ENCODE peak calls at places on chromosomes 7 and 10, in four cellular contexts. One of them, this sample, is unnamed.

GRCh38 chr10:70715853-70716795 is 43.8 kb downstream of the ADAMTS14 start:
- DNase-seq in suprapubic skin: no peak
- DNase-seq in stomach: no peak
- DNase-seq in SK-N-SH: no peak
- DNase-seq in this sample: no peak

GRCh38 chr10:69329721-69330178 is 51.5 kb downstream of the HK1 start:
- DNase-seq in suprapubic skin: no peak
- DNase-seq in stomach: no peak
- DNase-seq in SK-N-SH: no peak
- DNase-seq in this sample: no peak

GRCh38 chr10:79929409-79929904 is 19.4 kb downstream of the SFTPD start:
- DNase-seq in SK-N-SH: peak; percentile 77
- DNase-seq in stomach: peak; percentile 86
- DNase-seq in suprapubic skin: peak; percentile 85
- DNase-seq in this sample: peak; percentile 73

GRCh38 chr7:39130740-39131538 is 153.2 kb downstream of the POU6F2 start:
- DNase-seq in suprapubic skin: no peak
- DNase-seq in stomach: no peak
- DNase-seq in SK-N-SH: no peak
- DNase-seq in this sample: no peak

GRCh38 chr7:11171569-11172192 is 198.0 kb downstream of the PHF14 start:
- DNase-seq in suprapubic skin: no peak
- DNase-seq in SK-N-SH: peak; percentile 62
- DNase-seq in stomach: no peak
- DNase-seq in this sample: no peak

GRCh38 chr10:103734731-103735130 is 120.6 kb downstream of the SH3PXD2A start:
- DNase-seq in SK-N-SH: no peak
- DNase-seq in stomach: no peak
- DNase-seq in suprapubic skin: no peak
- DNase-seq in this sample: no peak

GRCh38 chr10:80484243-80484642 is 30.1 kb downstream of the TSPAN14 start:
- DNase-seq in SK-N-SH: no peak
- DNase-seq in stomach: peak; percentile 18
- DNase-seq in suprapubic skin: no peak
- DNase-seq in this sample: no peak

GRCh38 chr7:35878356-35878755 is 77.5 kb downstream of the SEPTIN7 start:
- DNase-seq in suprapubic skin: no peak
- DNase-seq in stomach: no peak
- DNase-seq in SK-N-SH: no peak
- DNase-seq in this sample: no peak

GRCh38 chr7:75054744-75055527 is 18.7 kb downstream of the RCC1L start:
- DNase-seq in suprapubic skin: no peak
- DNase-seq in SK-N-SH: no peak
- DNase-seq in stomach: no peak
- DNase-seq in this sample: no peak

GRCh38 chr10:131649609-131650008 is 251.2 kb upstream of the PPP2R2D start:
- DNase-seq in suprapubic skin: no peak
- DNase-seq in SK-N-SH: no peak
- DNase-seq in stomach: no peak
- DNase-seq in this sample: no peak

GRCh38 chr10:111113961-111114830 is 37.4 kb downstream of the ADRA2A start:
- DNase-seq in stomach: peak; percentile 43
- DNase-seq in suprapubic skin: no peak
- DNase-seq in SK-N-SH: no peak
- DNase-seq in this sample: no peak

GRCh38 chr10:71891437-71891836 is 40.4 kb upstream of the PSAP start:
- DNase-seq in stomach: no peak
- DNase-seq in SK-N-SH: no peak
- DNase-seq in suprapubic skin: no peak
- DNase-seq in this sample: no peak

GRCh38 chr7:20329389-20330175 is 1.1 kb upstream of the ITGB8 start:
- DNase-seq in suprapubic skin: peak; percentile 68
- DNase-seq in stomach: peak; percentile 59
- DNase-seq in SK-N-SH: peak; percentile 86
- DNase-seq in this sample: peak; percentile 48

GRCh38 chr10:36469585-36469984 is 655.8 kb upstream of the ANKRD30A start:
- DNase-seq in suprapubic skin: no peak
- DNase-seq in stomach: no peak
- DNase-seq in SK-N-SH: no peak
- DNase-seq in this sample: no peak

GRCh38 chr10:30438016-30438850 is 4.2 kb downstream of the MAP3K8 start:
- DNase-seq in SK-N-SH: no peak
- DNase-seq in suprapubic skin: no peak
- DNase-seq in stomach: no peak
- DNase-seq in this sample: no peak

GRCh38 chr10:108358912-108359311 is 1194.4 kb upstream of the SORCS1 start:
- DNase-seq in stomach: no peak
- DNase-seq in suprapubic skin: no peak
- DNase-seq in SK-N-SH: peak; percentile 4
- DNase-seq in this sample: no peak

GRCh38 chr10:26217396-26218105 is 977 bp downstream of the GAD2 start:
- DNase-seq in SK-N-SH: peak; percentile 43
- DNase-seq in stomach: no peak
- DNase-seq in suprapubic skin: no peak
- DNase-seq in this sample: no peak

GRCh38 chr7:79293655-79294142 is 159.8 kb downstream of the MAGI2 start:
- DNase-seq in SK-N-SH: no peak
- DNase-seq in stomach: peak; percentile 60
- DNase-seq in suprapubic skin: no peak
- DNase-seq in this sample: no peak

GRCh38 chr7:38448842-38449241 is 175.4 kb upstream of the TARP start:
- DNase-seq in SK-N-SH: no peak
- DNase-seq in stomach: no peak
- DNase-seq in suprapubic skin: no peak
- DNase-seq in this sample: no peak

GRCh38 chr7:25619963-25620799 is 391.9 kb upstream of the NPVF start:
- DNase-seq in SK-N-SH: peak; percentile 71
- DNase-seq in stomach: peak; percentile 31
- DNase-seq in suprapubic skin: no peak
- DNase-seq in this sample: no peak

GRCh38 chr7:65225422-65226006 is 148.1 kb upstream of the ZNF92 start:
- DNase-seq in SK-N-SH: no peak
- DNase-seq in stomach: no peak
- DNase-seq in suprapubic skin: no peak
- DNase-seq in this sample: no peak

GRCh38 chr10:46522295-46523118 is 34.0 kb downstream of the GPRIN2 start:
- DNase-seq in SK-N-SH: no peak
- DNase-seq in stomach: peak; percentile 26
- DNase-seq in suprapubic skin: peak; percentile 37
- DNase-seq in this sample: no peak

GRCh38 chr10:124527996-124528395 is 66.4 kb downstream of the LHPP start:
- DNase-seq in stomach: no peak
- DNase-seq in SK-N-SH: no peak
- DNase-seq in suprapubic skin: no peak
- DNase-seq in this sample: no peak

GRCh38 chr10:124532106-124532641 is 70.6 kb downstream of the LHPP start:
- DNase-seq in suprapubic skin: no peak
- DNase-seq in SK-N-SH: no peak
- DNase-seq in stomach: no peak
- DNase-seq in this sample: no peak

GRCh38 chr10:124529661-124530214 is 68.1 kb downstream of the LHPP start:
- DNase-seq in SK-N-SH: no peak
- DNase-seq in suprapubic skin: no peak
- DNase-seq in stomach: no peak
- DNase-seq in this sample: no peak

GRCh38 chr10:124530816-124531215 is 69.2 kb downstream of the LHPP start:
- DNase-seq in stomach: no peak
- DNase-seq in SK-N-SH: no peak
- DNase-seq in suprapubic skin: no peak
- DNase-seq in this sample: no peak

GRCh38 chr10:124530215-124530665 is 68.6 kb downstream of the LHPP start:
- DNase-seq in SK-N-SH: peak; percentile 98
- DNase-seq in suprapubic skin: peak; percentile 91
- DNase-seq in stomach: peak; percentile 90
- DNase-seq in this sample: peak; percentile 90
- TF ChIP-seq EP300 in SK-N-SH: no peak
- TF ChIP-seq EP300 in suprapubic skin: no peak
- TF ChIP-seq EP300 in stomach: no peak
- TF ChIP-seq EP300 in this sample: no peak

DNA sequence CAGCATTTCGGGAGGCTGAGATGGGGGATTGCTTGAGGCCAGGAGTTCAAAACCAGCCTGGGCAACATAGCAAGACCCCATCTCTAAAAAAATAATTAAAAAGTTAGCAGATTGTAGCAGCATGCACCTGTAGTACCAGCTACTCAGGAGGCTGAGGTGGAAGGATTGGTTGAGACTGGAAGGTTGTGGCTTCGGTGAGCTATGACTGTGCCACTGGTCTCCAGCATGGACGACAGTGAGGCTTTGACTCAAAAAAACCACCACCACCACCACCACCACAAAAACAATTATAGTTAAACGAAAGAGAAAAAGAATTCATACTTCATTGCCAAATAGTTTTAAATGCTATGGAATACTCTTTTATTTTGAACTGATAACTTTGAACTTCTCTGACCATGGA is 63.4 kb downstream of the VTI1A start:
- DNase-seq in stomach: no peak
- DNase-seq in SK-N-SH: no peak
- DNase-seq in suprapubic skin: no peak
- DNase-seq in this sample: no peak
- H3K4me3 ChIP-seq in stomach: no peak overlapping the region
- H3K4me3 ChIP-seq in SK-N-SH: no peak overlapping the region
- H3K4me3 ChIP-seq in suprapubic skin: no peak overlapping the region
- H3K4me3 ChIP-seq in this sample: no peak overlapping the region

DNA sequence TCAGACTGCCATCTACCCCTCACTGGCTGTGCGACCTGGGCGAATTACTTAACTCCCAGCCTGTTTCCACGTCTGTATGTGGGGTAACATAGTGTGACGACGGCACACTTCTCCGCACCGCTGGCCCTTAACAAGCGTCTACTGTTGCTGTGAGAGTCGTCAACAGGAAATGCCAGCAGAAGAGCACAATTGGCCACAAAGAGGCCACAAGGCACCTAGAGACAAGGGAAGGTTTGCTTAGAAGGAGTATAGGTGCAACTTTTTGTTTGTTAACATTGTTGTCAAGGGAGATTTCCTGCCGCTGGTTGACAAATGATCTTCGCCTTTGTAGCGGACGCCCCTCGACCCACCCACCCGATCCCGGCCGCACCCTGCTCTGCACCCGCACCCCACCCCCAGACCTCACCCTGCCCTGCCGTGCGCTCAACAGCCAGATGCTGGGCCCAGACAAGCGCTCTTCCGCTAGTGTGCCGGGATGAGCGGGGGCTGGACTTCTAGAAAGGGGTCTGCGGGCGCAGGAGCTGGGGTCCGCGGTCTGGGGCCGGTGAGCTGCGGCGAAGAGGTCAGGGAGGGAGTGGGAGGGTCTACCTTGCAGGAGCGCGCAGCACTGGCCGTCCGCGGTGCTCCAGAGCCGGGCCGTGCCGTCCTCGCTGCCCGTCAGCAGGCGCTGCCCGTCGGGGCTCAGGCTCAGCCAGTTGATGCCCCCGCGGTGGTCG is 841 bp downstream of the WDR86 start:
- DNase-seq in stomach: no peak
- DNase-seq in SK-N-SH: peak; percentile 87
- DNase-seq in suprapubic skin: no peak
- DNase-seq in this sample: peak; percentile 40
- TF ChIP-seq EP300 in stomach: no peak
- TF ChIP-seq EP300 in SK-N-SH: no peak
- TF ChIP-seq EP300 in suprapubic skin: no peak
- TF ChIP-seq EP300 in this sample: peak; percentile 93

GRCh38 chr10:43056568-43057011 is 20.3 kb upstream of the RET start:
- DNase-seq in SK-N-SH: no peak
- DNase-seq in stomach: no peak
- DNase-seq in suprapubic skin: peak; percentile 39
- DNase-seq in this sample: no peak

GRCh38 chr10:43055217-43055616 is 21.7 kb upstream of the RET start:
- DNase-seq in suprapubic skin: no peak
- DNase-seq in SK-N-SH: no peak
- DNase-seq in stomach: no peak
- DNase-seq in this sample: no peak

GRCh38 chr10:43055991-43056567 is 20.8 kb upstream of the RET start:
- DNase-seq in stomach: no peak
- DNase-seq in suprapubic skin: no peak
- DNase-seq in SK-N-SH: peak; percentile 87
- DNase-seq in this sample: no peak

GRCh38 chr10:43053825-43054224 is 23.0 kb upstream of the RET start:
- DNase-seq in SK-N-SH: no peak
- DNase-seq in suprapubic skin: no peak
- DNase-seq in stomach: no peak
- DNase-seq in this sample: no peak

DNA sequence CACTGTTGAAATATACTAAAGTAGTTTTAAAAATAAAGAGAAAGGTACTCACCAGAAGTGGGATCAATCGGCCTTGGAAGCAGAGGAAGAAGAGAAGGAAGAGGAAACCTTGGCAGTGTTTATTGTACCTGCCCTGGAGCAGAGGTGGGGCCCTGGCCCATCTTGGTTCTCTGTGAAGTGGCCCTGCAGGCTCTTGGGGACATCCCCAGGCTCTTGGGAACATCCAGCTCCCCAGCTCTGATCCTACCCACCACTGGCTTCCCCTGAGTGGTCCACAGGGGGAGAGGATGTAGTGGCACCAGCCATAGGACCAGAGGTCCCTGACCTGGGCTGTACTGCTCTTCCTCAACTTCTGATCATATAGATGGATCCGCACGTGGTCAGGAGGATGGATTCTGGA is 22.3 kb upstream of the RET start:
- DNase-seq in suprapubic skin: peak; percentile 24
- DNase-seq in stomach: no peak
- DNase-seq in SK-N-SH: no peak
- DNase-seq in this sample: no peak
- H3K4me3 ChIP-seq in suprapubic skin: no peak overlapping the region
- H3K4me3 ChIP-seq in stomach: no peak overlapping the region
- H3K4me3 ChIP-seq in SK-N-SH: no peak overlapping the region
- H3K4me3 ChIP-seq in this sample: no peak overlapping the region

DNA sequence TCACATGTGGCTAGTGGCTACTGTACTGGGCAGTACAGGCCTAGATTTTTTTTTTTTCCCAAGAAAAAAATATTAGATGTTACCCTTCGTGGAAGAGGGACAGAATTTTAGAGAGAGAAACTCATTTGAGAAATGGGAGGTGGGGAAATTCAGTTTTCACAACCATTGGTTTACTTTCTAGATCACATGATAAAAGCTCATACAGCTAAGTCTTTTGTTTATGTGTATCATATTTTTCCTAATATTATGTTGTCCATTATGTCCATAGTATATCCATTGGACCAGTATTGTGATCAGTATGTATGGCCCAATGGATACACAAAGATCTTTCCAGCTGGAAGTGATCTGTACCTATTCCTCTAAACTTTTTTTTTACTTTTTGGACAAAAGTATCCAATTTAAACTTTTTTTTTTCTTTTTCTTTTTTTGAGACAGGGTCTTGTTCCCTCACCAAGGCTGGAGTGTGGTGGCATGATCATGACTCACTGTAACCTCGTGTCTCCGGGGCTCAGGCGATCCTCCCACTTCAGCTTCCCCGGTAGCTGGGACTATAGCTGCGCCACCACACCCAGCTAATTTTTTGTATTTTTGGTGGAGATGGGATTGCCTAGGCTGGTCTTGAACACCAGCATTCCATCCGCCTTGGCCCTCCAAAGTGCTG is 4.1 kb downstream of the CALU start:
- DNase-seq in SK-N-SH: no peak
- DNase-seq in stomach: no peak
- DNase-seq in suprapubic skin: no peak
- DNase-seq in this sample: no peak
- TF ChIP-seq EP300 in SK-N-SH: no peak
- TF ChIP-seq EP300 in stomach: no peak
- TF ChIP-seq EP300 in suprapubic skin: no peak
- TF ChIP-seq EP300 in this sample: no peak

GRCh38 chr7:128830231-128831177 is at the start of gene FLNC:
- DNase-seq in SK-N-SH: peak; percentile 90
- DNase-seq in suprapubic skin: peak; percentile 77
- DNase-seq in stomach: peak; percentile 50
- DNase-seq in this sample: no peak
- H3K4me3 ChIP-seq in SK-N-SH: peak within 1 kb of the TSS; percentile 68
- H3K4me3 ChIP-seq in suprapubic skin: peak within 1 kb of the TSS; percentile 50
- H3K4me3 ChIP-seq in stomach: peak within 1 kb of the TSS; percentile 47
- H3K4me3 ChIP-seq in this sample: peak within 1 kb of the TSS; percentile 59

GRCh38 chr10:73218466-73219191 is 28.4 kb downstream of the DNAJC9 start:
- DNase-seq in suprapubic skin: no peak
- DNase-seq in SK-N-SH: peak; percentile 7
- DNase-seq in stomach: no peak
- DNase-seq in this sample: no peak
- TF ChIP-seq EP300 in suprapubic skin: no peak
- TF ChIP-seq EP300 in SK-N-SH: no peak
- TF ChIP-seq EP300 in stomach: no peak
- TF ChIP-seq EP300 in this sample: no peak